ENCODE peak calls at places on chromosomes 2 and 18, in four cellular contexts. G, R, I and L are unnamed samples.

GRCh38 chr2:159297042-159297707 is 10.7 kb upstream of the WDSUB1 start:
- DNase-seq in I (no peak), G (no peak), R (no peak), L (no peak)

GRCh38 chr2:99420031-99420430 is 69.8 kb downstream of the REV1 start:
- DNase-seq in R (no peak), I (no peak), G (peak; percentile 51), L (peak; percentile 52)

GRCh38 chr2:2170861-2171260 is 160.2 kb downstream of the MYT1L start:
- DNase-seq in I (no peak), R (no peak), G (no peak), L (no peak)

GRCh38 chr2:15630121-15630957 is 38.7 kb downstream of the DDX1 start:
- DNase-seq in R (no peak), G (no peak), I (no peak), L (no peak)

GRCh38 chr2:5673148-5673860 is 18.9 kb upstream of the SOX11 start:
- DNase-seq in R (no peak), G (no peak), I (no peak), L (no peak)

GRCh38 chr18:34977787-34978532 is 63.3 kb upstream of the MAPRE2 start:
- DNase-seq in R (peak; percentile 28), I (peak; percentile 72), G (peak; percentile 9), L (peak; percentile 37)

GRCh38 chr2:41970898-41971660 is 76.7 kb upstream of the PKDCC start:
- DNase-seq in G (peak; percentile 6), I (no peak), R (no peak), L (no peak)

GRCh38 chr2:83742117-83742782 is 716.8 kb downstream of the SUCLG1 start:
- DNase-seq in I (no peak), G (no peak), R (no peak), L (peak; percentile 0)